ENCODE peak calls at places on chromosomes 12 and 14, in ten cellular contexts. B is adrenal gland, U is stomach, F is tibial nerve, V is uterus, N is esophagus muscularis mucosa, O is thyroid gland, Z is GM12878, K is H1, A is body of pancreas. C is an unnamed sample. For H3K4me1, the result is how much of the 10 kb centered on the place peaks cover.

GRCh38 chr12:32548691-32549412 is 130.2 kb upstream of the DNM1L start:
- DNase-seq in B (peak), U (peak), F (peak), V (peak), N (no peak), O (peak), Z (no peak), K (peak), A (peak), C (peak)

GRCh38 chr12:92784795-92785562 is 82.2 kb downstream of the PLEKHG7 start:
- DNase-seq in B (peak), U (no peak), F (no peak), V (no peak), N (no peak), O (no peak), Z (peak), K (no peak), A (peak), C (no peak)

GRCh38 chr12:112389228-112389627 is 7.0 kb upstream of the HECTD4 start:
- DNase-seq in B (no peak), U (no peak), F (no peak), V (no peak), N (no peak), O (no peak), Z (no peak), K (no peak), A (no peak), C (no peak)

GRCh38 chr12:108511633-108512540 is 3.2 kb upstream of the FICD start:
- DNase-seq in B (peak), U (peak), F (peak), V (peak), N (peak), O (peak), Z (peak), K (peak), A (peak), C (peak)

GRCh38 chr14:91228112-91229004 is 16.1 kb downstream of the GPR68 start:
- DNase-seq in B (no peak), U (no peak), F (no peak), V (no peak), N (no peak), O (no peak), Z (peak), K (peak), A (no peak), C (no peak)

GRCh38 chr12:6979021-6979420 is 8.3 kb downstream of the EMG1 start:
- DNase-seq in B (no peak), U (no peak), F (no peak), V (no peak), N (no peak), O (peak), Z (no peak), K (no peak), A (no peak), C (no peak)

GRCh38 chr12:131136539-131136872 is 182.8 kb downstream of the ADGRD1 start:
- DNase-seq in B (no peak), U (no peak), F (no peak), V (no peak), N (no peak), O (no peak), Z (no peak), K (no peak), A (no peak), C (no peak)

GRCh38 chr14:32020882-32021281 is 56.2 kb upstream of the ARHGAP5 start:
- DNase-seq in B (no peak), U (no peak), F (no peak), V (no peak), N (no peak), O (no peak), Z (no peak), K (no peak), A (no peak), C (no peak)

GRCh38 chr12:108198043-108198442 is 69.0 kb downstream of the WSCD2 start:
- DNase-seq in B (no peak), U (no peak), F (no peak), V (no peak), N (no peak), O (no peak), Z (no peak), K (no peak), A (no peak), C (no peak)

GRCh38 chr12:82862069-82862841 is 175.5 kb downstream of the TMTC2 start:
- DNase-seq in B (no peak), U (no peak), F (no peak), V (no peak), N (no peak), O (no peak), Z (no peak), K (no peak), A (no peak), C (no peak)

GRCh38 chr12:70617450-70617849 is 19.8 kb downstream of the PTPRB start:
- DNase-seq in B (no peak), U (no peak), F (no peak), V (no peak), N (no peak), O (no peak), Z (no peak), K (peak), A (no peak), C (no peak)

GRCh38 chr12:48165089-48166031 is 8.0 kb upstream of the ASB8 start:
- DNase-seq in B (peak), U (no peak), F (no peak), V (no peak), N (no peak), O (no peak), Z (peak), K (no peak), A (no peak), C (no peak)

GRCh38 chr14:89425931-89426330 is 8.9 kb upstream of the FOXN3 start:
- DNase-seq in B (no peak), U (no peak), F (no peak), V (no peak), N (no peak), O (no peak), Z (peak), K (no peak), A (no peak), C (no peak)

GRCh38 chr12:6532927-6533652 is 1.2 kb upstream of the GAPDH start:
- DNase-seq in B (peak), U (peak), F (peak), V (peak), N (peak), O (peak), Z (no peak), K (peak), A (peak), C (peak)

GRCh38 chr12:32820376-32820931 is 64.8 kb upstream of the YARS2 start:
- DNase-seq in B (no peak), U (no peak), F (no peak), V (no peak), N (no peak), O (no peak), Z (no peak), K (no peak), A (no peak), C (no peak)

GRCh38 chr12:87413784-87414183 is 615.4 kb downstream of the C12orf50 start:
- DNase-seq in B (no peak), U (no peak), F (no peak), V (no peak), N (no peak), O (no peak), Z (no peak), K (no peak), A (no peak), C (no peak)

GRCh38 chr14:54474232-54474793 is 14.5 kb downstream of the GMFB start:
- DNase-seq in B (no peak), U (no peak), F (no peak), V (no peak), N (no peak), O (no peak), Z (no peak), K (no peak), A (no peak), C (no peak)

GRCh38 chr12:24172773-24173447 is 223.4 kb upstream of the SOX5 start:
- DNase-seq in B (no peak), U (no peak), F (no peak), V (no peak), N (no peak), O (no peak), Z (peak), K (no peak), A (no peak), C (no peak)

GRCh38 chr12:75635606-75636444 is 124.4 kb upstream of the KRR1 start:
- DNase-seq in B (peak), U (no peak), F (no peak), V (no peak), N (no peak), O (no peak), Z (no peak), K (no peak), A (no peak), C (no peak)

GRCh38 chr14:75399819-75400678 is 27.8 kb upstream of the JDP2 start:
- DNase-seq in B (peak), U (peak), F (peak), V (peak), N (peak), O (peak), Z (no peak), K (no peak), A (peak), C (peak)

GRCh38 chr12:113899844-113900471 is 66.2 kb downstream of the RBM19 start:
- DNase-seq in B (no peak), U (no peak), F (no peak), V (no peak), N (no peak), O (no peak), Z (no peak), K (no peak), A (peak), C (no peak)

GRCh38 chr14:66696326-66696725 is 188.4 kb downstream of the GPHN start:
- DNase-seq in B (no peak), U (no peak), F (no peak), V (no peak), N (no peak), O (no peak), Z (no peak), K (no peak), A (no peak), C (no peak)

GRCh38 chr14:54659365-54659764 is 92.4 kb downstream of the SAMD4A start:
- DNase-seq in B (no peak), U (no peak), F (no peak), V (no peak), N (no peak), O (no peak), Z (no peak), K (no peak), A (no peak), C (no peak)

GRCh38 chr14:61051046-61051445 is 70.0 kb downstream of the SLC38A6 start:
- DNase-seq in B (peak), U (no peak), F (peak), V (no peak), N (no peak), O (no peak), Z (no peak), K (no peak), A (no peak), C (no peak)

GRCh38 chr12:45379261-45379660 is 163.4 kb downstream of the ANO6 start:
- DNase-seq in B (no peak), U (no peak), F (no peak), V (no peak), N (no peak), O (no peak), Z (no peak), K (no peak), A (no peak), C (no peak)

GRCh38 chr12:3863756-3864155 is 9.4 kb downstream of the PARP11 start:
- DNase-seq in B (no peak), U (no peak), F (no peak), V (no peak), N (no peak), O (peak), Z (no peak), K (no peak), A (no peak), C (no peak)

GRCh38 chr14:68546839-68547238 is 246.0 kb downstream of the ZFP36L1 start:
- DNase-seq in B (no peak), U (no peak), F (peak), V (peak), N (peak), O (no peak), Z (no peak), K (peak), A (no peak), C (no peak)

GRCh38 chr12:122528992-122529391 is 1.9 kb downstream of the KNTC1 start:
- DNase-seq in B (no peak), U (no peak), F (no peak), V (no peak), N (no peak), O (no peak), Z (no peak), K (no peak), A (no peak), C (no peak)
- H3K4me1 ChIP-seq in B (under half), U (under half), F (under half), V (under half), N (under half), O (under half), Z (under half), K (under half), A (under half), C (under half)

GRCh38 chr12:14802961-14803829 is at the start of the genes C12orf60 and WBP11:
- DNase-seq in B (peak), U (peak), F (peak), V (peak), N (peak), O (peak), Z (peak), K (peak), A (peak), C (peak)

DNA sequence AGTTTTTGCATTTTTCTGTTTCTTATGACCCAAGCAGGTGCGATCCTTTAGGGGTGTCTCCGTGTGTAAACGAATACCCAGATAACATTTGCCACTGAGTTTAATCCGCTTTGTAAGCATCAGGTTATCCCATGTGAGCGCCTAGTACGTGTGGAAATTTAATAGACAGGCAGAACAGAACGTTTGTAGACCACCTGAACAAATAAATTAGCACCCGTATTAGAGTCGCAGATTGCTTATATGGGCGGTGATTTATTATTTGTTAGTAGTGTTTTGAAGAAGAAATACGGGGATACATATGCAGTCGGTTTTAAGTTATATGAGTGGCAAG is 325 bp downstream of the C12orf60 start:
- DNase-seq in B (no peak), U (no peak), F (no peak), V (no peak), N (no peak), O (no peak), Z (no peak), K (no peak), A (no peak), C (no peak)
- H3K27ac ChIP-seq in B (peak), U (peak), F (peak), V (peak), N (peak), O (peak), Z (peak), K (peak), A (peak), C (peak)

GRCh38 chr12:64452559-64453329 is 824 bp downstream of the TBK1 start:
- DNase-seq in B (peak), U (peak), F (peak), V (no peak), N (no peak), O (no peak), Z (no peak), K (no peak), A (no peak), C (peak)

GRCh38 chr12:64450711-64451486 is 1.0 kb upstream of the TBK1 start:
- DNase-seq in B (no peak), U (no peak), F (no peak), V (no peak), N (no peak), O (no peak), Z (no peak), K (no peak), A (no peak), C (no peak)

GRCh38 chr12:64456119-64456518 is 4.2 kb downstream of the TBK1 start:
- DNase-seq in B (no peak), U (no peak), F (no peak), V (no peak), N (no peak), O (no peak), Z (no peak), K (no peak), A (no peak), C (no peak)

GRCh38 chr12:64450057-64450640 is 1.8 kb upstream of the TBK1 start:
- DNase-seq in B (no peak), U (no peak), F (no peak), V (no peak), N (no peak), O (no peak), Z (no peak), K (no peak), A (no peak), C (no peak)

GRCh38 chr12:64451687-64452558 is at the start of gene TBK1:
- DNase-seq in B (peak), U (peak), F (peak), V (peak), N (peak), O (peak), Z (peak), K (peak), A (peak), C (peak)
- TF ChIP-seq POLR2A in B (peak), U (no peak), F (peak), V (peak), N (peak), O (peak), Z (peak), K (peak), A (peak), C (no peak)

GRCh38 chr14:51929920-51930682 is 59.2 kb upstream of the RTRAF start:
- DNase-seq in B (no peak), U (no peak), F (no peak), V (no peak), N (no peak), O (no peak), Z (no peak), K (no peak), A (no peak), C (no peak)
- H3K4me1 ChIP-seq in B (under half), U (under half), F (under half), V (under half), N (under half), O (under half), Z (under half), K (under half), A (under half), C (under half)

GRCh38 chr14:65501328-65501727 is 88.8 kb downstream of the FUT8 start:
- DNase-seq in B (no peak), U (no peak), F (no peak), V (no peak), N (no peak), O (no peak), Z (peak), K (no peak), A (no peak), C (no peak)
- H3K27ac ChIP-seq in B (no peak), U (no peak), F (no peak), V (no peak), N (no peak), O (no peak), Z (peak), K (no peak), A (no peak), C (no peak)

GRCh38 chr12:110686294-110686903 is 2.5 kb downstream of the HVCN1 start:
- DNase-seq in B (no peak), U (no peak), F (no peak), V (no peak), N (no peak), O (no peak), Z (no peak), K (no peak), A (no peak), C (no peak)

GRCh38 chr12:110689601-110690430 is 901 bp upstream of the HVCN1 start:
- DNase-seq in B (peak), U (peak), F (peak), V (peak), N (no peak), O (peak), Z (peak), K (peak), A (peak), C (no peak)

GRCh38 chr12:110687770-110688169 is 1.1 kb downstream of the HVCN1 start:
- DNase-seq in B (no peak), U (no peak), F (no peak), V (no peak), N (no peak), O (no peak), Z (no peak), K (no peak), A (no peak), C (no peak)

GRCh38 chr12:110688446-110689001 is 391 bp downstream of the HVCN1 start:
- DNase-seq in B (no peak), U (no peak), F (no peak), V (no peak), N (no peak), O (no peak), Z (no peak), K (no peak), A (peak), C (no peak)

DNA sequence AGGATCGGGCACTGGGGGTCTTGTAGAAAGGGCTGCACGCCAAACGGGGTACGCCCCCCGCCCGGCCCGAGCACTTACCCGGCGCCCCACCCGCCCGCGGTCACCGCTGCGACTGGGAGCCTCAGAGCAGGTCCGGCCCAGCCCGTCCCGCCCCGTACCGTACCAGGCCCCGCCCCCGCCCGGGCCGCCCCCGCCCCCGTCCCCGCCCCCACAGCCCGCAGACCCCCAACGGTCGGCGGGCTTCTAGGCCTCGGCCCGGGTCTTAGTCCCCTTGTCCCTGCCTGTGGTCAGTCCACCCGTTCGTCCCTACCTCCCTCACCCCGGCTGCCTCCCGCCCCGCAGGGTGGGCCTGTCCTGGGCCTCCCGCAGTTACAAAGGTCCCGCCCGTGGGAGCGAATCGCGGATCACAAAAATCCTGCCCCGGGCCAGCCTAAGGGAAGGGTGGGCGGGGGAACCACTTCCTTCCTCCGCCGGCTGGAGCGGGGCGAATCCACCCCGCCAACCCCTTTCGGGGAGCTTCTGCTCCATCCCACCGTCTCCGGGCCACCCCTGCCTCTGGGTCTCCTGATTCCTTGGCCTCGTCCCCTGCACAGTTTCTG is at the start of gene HVCN1:
- DNase-seq in B (peak), U (peak), F (peak), V (peak), N (no peak), O (peak), Z (no peak), K (peak), A (peak), C (no peak)
- TF ChIP-seq POLR2A in B (no peak), U (no peak), F (no peak), V (no peak), N (no peak), O (no peak), Z (peak), K (peak), A (no peak), C (no peak)

GRCh38 chr12:25949343-25949742 is 9.1 kb upstream of the RASSF8 start:
- DNase-seq in B (no peak), U (no peak), F (no peak), V (no peak), N (no peak), O (no peak), Z (no peak), K (no peak), A (no peak), C (no peak)

GRCh38 chr12:25950329-25951115 is 8.0 kb upstream of the RASSF8 start:
- DNase-seq in B (no peak), U (no peak), F (no peak), V (no peak), N (no peak), O (no peak), Z (no peak), K (no peak), A (no peak), C (no peak)
- H3K4me1 ChIP-seq in B (under half), U (under half), F (under half), V (under half), N (under half), O (under half), Z (under half), K (under half), A (under half), C (under half)

GRCh38 chr14:100346306-100347091 is 23.4 kb downstream of the SLC25A47 start:
- DNase-seq in B (no peak), U (no peak), F (no peak), V (no peak), N (no peak), O (no peak), Z (no peak), K (no peak), A (no peak), C (no peak)
- H3K27ac ChIP-seq in B (no peak), U (no peak), F (no peak), V (no peak), N (no peak), O (no peak), Z (no peak), K (no peak), A (no peak), C (no peak)

GRCh38 chr14:22852940-22853767 is 16.8 kb downstream of the MMP14 start:
- DNase-seq in B (peak), U (peak), F (peak), V (peak), N (peak), O (peak), Z (peak), K (peak), A (peak), C (peak)
- TF ChIP-seq POLR2A in B (no peak), U (no peak), F (no peak), V (peak), N (no peak), O (no peak), Z (no peak), K (no peak), A (peak), C (no peak)

C was measured in breast epithelium.